ENCODE peak calls at places on chromosome 1, in seven cellular contexts. One of them, this sample, is unnamed.
A peak's percentile ranks its signal among the peaks of the same experiment; 100 is the strongest.

GRCh38 chr1:156193208-156193487 is 756 bp upstream of the SLC25A44 start:
- DNase-seq in BJ: no peak
- DNase-seq in astrocyte of the spinal cord: no peak
- DNase-seq in fibroblast of mammary gland: peak; percentile 2
- DNase-seq in left ventricle myocardium inferior: no peak
- DNase-seq in fibroblast of lung: no peak
- DNase-seq in heart left ventricle: no peak
- DNase-seq in this sample: no peak

GRCh38 chr1:205913451-205914204 is 29.6 kb downstream of the SLC26A9 start:
- DNase-seq in BJ: no peak
- DNase-seq in astrocyte of the spinal cord: no peak
- DNase-seq in fibroblast of mammary gland: peak; percentile 11
- DNase-seq in left ventricle myocardium inferior: peak; percentile 75
- DNase-seq in fibroblast of lung: peak; percentile 11
- DNase-seq in heart left ventricle: peak; percentile 86
- DNase-seq in this sample: no peak

GRCh38 chr1:244970236-244970652 is 105.9 kb upstream of the HNRNPU start:
- DNase-seq in BJ: no peak
- DNase-seq in astrocyte of the spinal cord: peak; percentile 85
- DNase-seq in fibroblast of mammary gland: peak; percentile 73
- DNase-seq in left ventricle myocardium inferior: peak; percentile 81
- DNase-seq in fibroblast of lung: peak; percentile 79
- DNase-seq in heart left ventricle: peak; percentile 82
- DNase-seq in this sample: no peak

GRCh38 chr1:246597340-246597739 is 31.1 kb downstream of the CNST start:
- DNase-seq in BJ: peak; percentile 63
- DNase-seq in astrocyte of the spinal cord: peak; percentile 85
- DNase-seq in fibroblast of mammary gland: peak; percentile 91
- DNase-seq in left ventricle myocardium inferior: peak; percentile 50
- DNase-seq in fibroblast of lung: peak; percentile 94
- DNase-seq in heart left ventricle: peak; percentile 82
- DNase-seq in this sample: no peak

GRCh38 chr1:7755448-7755847 is 15.6 kb upstream of the VAMP3 start:
- DNase-seq in BJ: no peak
- DNase-seq in astrocyte of the spinal cord: no peak
- DNase-seq in fibroblast of mammary gland: peak; percentile 10
- DNase-seq in left ventricle myocardium inferior: no peak
- DNase-seq in fibroblast of lung: peak; percentile 6
- DNase-seq in heart left ventricle: no peak
- DNase-seq in this sample: no peak

GRCh38 chr1:113538225-113538624 is 147.9 kb downstream of the MAGI3 start:
- DNase-seq in BJ: no peak
- DNase-seq in astrocyte of the spinal cord: peak; percentile 28
- DNase-seq in fibroblast of mammary gland: peak; percentile 76
- DNase-seq in left ventricle myocardium inferior: no peak
- DNase-seq in fibroblast of lung: no peak
- DNase-seq in heart left ventricle: no peak
- DNase-seq in this sample: no peak

GRCh38 chr1:19661721-19662228 is 2.9 kb upstream of the HTR6 start:
- DNase-seq in BJ: no peak
- DNase-seq in astrocyte of the spinal cord: peak; percentile 66
- DNase-seq in fibroblast of mammary gland: peak; percentile 59
- DNase-seq in left ventricle myocardium inferior: no peak
- DNase-seq in fibroblast of lung: peak; percentile 68
- DNase-seq in heart left ventricle: no peak
- DNase-seq in this sample: no peak

GRCh38 chr1:214354440-214355148 is 73.6 kb downstream of the SMYD2 start:
- DNase-seq in BJ: no peak
- DNase-seq in astrocyte of the spinal cord: no peak
- DNase-seq in fibroblast of mammary gland: peak; percentile 10
- DNase-seq in left ventricle myocardium inferior: no peak
- DNase-seq in fibroblast of lung: no peak
- DNase-seq in heart left ventricle: no peak
- DNase-seq in this sample: no peak

GRCh38 chr1:179145521-179145920 is 63.7 kb downstream of the TOR3A start:
- DNase-seq in BJ: no peak
- DNase-seq in astrocyte of the spinal cord: no peak
- DNase-seq in fibroblast of mammary gland: no peak
- DNase-seq in left ventricle myocardium inferior: no peak
- DNase-seq in fibroblast of lung: no peak
- DNase-seq in heart left ventricle: no peak
- DNase-seq in this sample: no peak

GRCh38 chr1:62076286-62076685 is 118.4 kb upstream of the L1TD1 start:
- DNase-seq in BJ: no peak
- DNase-seq in astrocyte of the spinal cord: peak; percentile 81
- DNase-seq in fibroblast of mammary gland: peak; percentile 88
- DNase-seq in left ventricle myocardium inferior: no peak
- DNase-seq in fibroblast of lung: peak; percentile 92
- DNase-seq in heart left ventricle: no peak
- DNase-seq in this sample: peak; percentile 49

GRCh38 chr1:39540504-39541031 is 36.0 kb downstream of the PABPC4 start:
- DNase-seq in BJ: no peak
- DNase-seq in astrocyte of the spinal cord: peak; percentile 22
- DNase-seq in fibroblast of mammary gland: peak; percentile 88
- DNase-seq in left ventricle myocardium inferior: peak; percentile 76
- DNase-seq in fibroblast of lung: peak; percentile 91
- DNase-seq in heart left ventricle: peak; percentile 86
- DNase-seq in this sample: no peak

GRCh38 chr1:67429011-67429527 is 1.1 kb downstream of the SERBP1 start:
- DNase-seq in BJ: no peak
- DNase-seq in astrocyte of the spinal cord: no peak
- DNase-seq in fibroblast of mammary gland: peak; percentile 25
- DNase-seq in left ventricle myocardium inferior: no peak
- DNase-seq in fibroblast of lung: peak; percentile 21
- DNase-seq in heart left ventricle: no peak
- DNase-seq in this sample: no peak

GRCh38 chr1:215835951-215836350 is 268.8 kb downstream of the KCTD3 start:
- DNase-seq in BJ: no peak
- DNase-seq in astrocyte of the spinal cord: peak; percentile 17
- DNase-seq in fibroblast of mammary gland: peak; percentile 92
- DNase-seq in left ventricle myocardium inferior: no peak
- DNase-seq in fibroblast of lung: peak; percentile 79
- DNase-seq in heart left ventricle: no peak
- DNase-seq in this sample: no peak

GRCh38 chr1:95117207-95118018 is at the start of gene TLCD4:
- DNase-seq in BJ: no peak
- DNase-seq in astrocyte of the spinal cord: peak; percentile 30
- DNase-seq in fibroblast of mammary gland: peak; percentile 11
- DNase-seq in left ventricle myocardium inferior: peak; percentile 73
- DNase-seq in fibroblast of lung: peak; percentile 23
- DNase-seq in heart left ventricle: peak; percentile 78
- DNase-seq in this sample: no peak

GRCh38 chr1:15005116-15005515 is 148.4 kb upstream of the TMEM51 start:
- DNase-seq in BJ: no peak
- DNase-seq in astrocyte of the spinal cord: no peak
- DNase-seq in fibroblast of mammary gland: peak; percentile 4
- DNase-seq in left ventricle myocardium inferior: no peak
- DNase-seq in fibroblast of lung: no peak
- DNase-seq in heart left ventricle: no peak
- DNase-seq in this sample: no peak

GRCh38 chr1:154760469-154760933 is 109.6 kb downstream of the KCNN3 start:
- DNase-seq in BJ: no peak
- DNase-seq in astrocyte of the spinal cord: no peak
- DNase-seq in fibroblast of mammary gland: no peak
- DNase-seq in left ventricle myocardium inferior: peak; percentile 60
- DNase-seq in fibroblast of lung: no peak
- DNase-seq in heart left ventricle: peak; percentile 46
- DNase-seq in this sample: no peak

GRCh38 chr1:228336308-228337030 is 70.2 kb downstream of the TRIM11 start:
- DNase-seq in BJ: no peak
- DNase-seq in astrocyte of the spinal cord: no peak
- DNase-seq in fibroblast of mammary gland: peak; percentile 38
- DNase-seq in left ventricle myocardium inferior: peak; percentile 8
- DNase-seq in fibroblast of lung: no peak
- DNase-seq in heart left ventricle: peak; percentile 22
- DNase-seq in this sample: no peak

GRCh38 chr1:187624812-187625542 is 796.2 kb downstream of the PLA2G4A start:
- DNase-seq in BJ: no peak
- DNase-seq in astrocyte of the spinal cord: no peak
- DNase-seq in fibroblast of mammary gland: peak; percentile 10
- DNase-seq in left ventricle myocardium inferior: no peak
- DNase-seq in fibroblast of lung: peak; percentile 58
- DNase-seq in heart left ventricle: no peak
- DNase-seq in this sample: no peak

GRCh38 chr1:69315823-69316222 is 251.9 kb upstream of the LRRC7 start:
- DNase-seq in BJ: no peak
- DNase-seq in astrocyte of the spinal cord: no peak
- DNase-seq in fibroblast of mammary gland: no peak
- DNase-seq in left ventricle myocardium inferior: no peak
- DNase-seq in fibroblast of lung: no peak
- DNase-seq in heart left ventricle: no peak
- DNase-seq in this sample: no peak

GRCh38 chr1:202684716-202685115 is 25.5 kb downstream of the SYT2 start:
- DNase-seq in BJ: no peak
- DNase-seq in astrocyte of the spinal cord: no peak
- DNase-seq in fibroblast of mammary gland: no peak
- DNase-seq in left ventricle myocardium inferior: no peak
- DNase-seq in fibroblast of lung: no peak
- DNase-seq in heart left ventricle: no peak
- DNase-seq in this sample: no peak
- H3K4me3 ChIP-seq in BJ: no peak overlapping the region
- H3K4me3 ChIP-seq in astrocyte of the spinal cord: no peak overlapping the region
- H3K4me3 ChIP-seq in fibroblast of mammary gland: no peak overlapping the region
- H3K4me3 ChIP-seq in left ventricle myocardium inferior: no peak overlapping the region
- H3K4me3 ChIP-seq in fibroblast of lung: no peak overlapping the region
- H3K4me3 ChIP-seq in heart left ventricle: no peak overlapping the region
- H3K4me3 ChIP-seq in this sample: no peak overlapping the region

GRCh38 chr1:22502167-22502566 is 50.5 kb downstream of the ZBTB40 start:
- DNase-seq in BJ: no peak
- DNase-seq in astrocyte of the spinal cord: no peak
- DNase-seq in fibroblast of mammary gland: no peak
- DNase-seq in left ventricle myocardium inferior: no peak
- DNase-seq in fibroblast of lung: no peak
- DNase-seq in heart left ventricle: no peak
- DNase-seq in this sample: no peak

GRCh38 chr1:22496536-22497160 is 45.0 kb downstream of the ZBTB40 start:
- DNase-seq in BJ: no peak
- DNase-seq in astrocyte of the spinal cord: no peak
- DNase-seq in fibroblast of mammary gland: no peak
- DNase-seq in left ventricle myocardium inferior: no peak
- DNase-seq in fibroblast of lung: no peak
- DNase-seq in heart left ventricle: no peak
- DNase-seq in this sample: no peak

GRCh38 chr1:22503721-22504410 is 52.2 kb downstream of the ZBTB40 start:
- DNase-seq in BJ: peak; percentile 48
- DNase-seq in astrocyte of the spinal cord: peak; percentile 45
- DNase-seq in fibroblast of mammary gland: no peak
- DNase-seq in left ventricle myocardium inferior: no peak
- DNase-seq in fibroblast of lung: peak; percentile 25
- DNase-seq in heart left ventricle: no peak
- DNase-seq in this sample: no peak

GRCh38 chr1:22500476-22500875 is 48.8 kb downstream of the ZBTB40 start:
- DNase-seq in BJ: peak; percentile 7
- DNase-seq in astrocyte of the spinal cord: peak; percentile 68
- DNase-seq in fibroblast of mammary gland: peak; percentile 46
- DNase-seq in left ventricle myocardium inferior: no peak
- DNase-seq in fibroblast of lung: peak; percentile 80
- DNase-seq in heart left ventricle: peak; percentile 43
- DNase-seq in this sample: peak; percentile 59

DNA sequence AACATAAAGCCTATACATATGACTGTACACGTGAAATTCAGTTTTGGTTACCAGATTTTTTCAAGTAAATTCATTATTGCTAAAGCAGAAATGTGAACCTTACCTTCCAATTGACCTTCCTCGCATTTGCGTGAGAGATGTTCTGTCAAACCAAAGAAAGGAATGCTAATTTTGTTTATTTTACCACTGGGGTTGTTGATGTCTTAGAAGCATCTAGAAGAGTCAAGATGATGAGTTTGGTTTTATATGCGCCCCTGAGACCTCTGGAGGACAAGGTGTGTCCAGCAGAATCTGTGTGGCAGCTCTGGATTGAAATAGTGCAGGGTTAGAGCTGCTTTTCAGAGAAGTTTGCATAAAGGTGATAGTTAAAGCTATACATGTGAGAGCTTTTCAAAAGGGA is 48.4 kb downstream of the ZBTB40 start:
- DNase-seq in BJ: no peak
- DNase-seq in astrocyte of the spinal cord: peak; percentile 29
- DNase-seq in fibroblast of mammary gland: no peak
- DNase-seq in left ventricle myocardium inferior: no peak
- DNase-seq in fibroblast of lung: no peak
- DNase-seq in heart left ventricle: no peak
- DNase-seq in this sample: no peak
- TF ChIP-seq CTCF in BJ: no peak
- TF ChIP-seq CTCF in astrocyte of the spinal cord: no peak
- TF ChIP-seq CTCF in fibroblast of mammary gland: no peak
- TF ChIP-seq CTCF in left ventricle myocardium inferior: no peak
- TF ChIP-seq CTCF in fibroblast of lung: no peak
- TF ChIP-seq CTCF in heart left ventricle: no peak
- TF ChIP-seq CTCF in this sample: no peak

GRCh38 chr1:2070800-2071530 is 20.8 kb downstream of the PRKCZ start:
- DNase-seq in BJ: no peak
- DNase-seq in astrocyte of the spinal cord: no peak
- DNase-seq in fibroblast of mammary gland: no peak
- DNase-seq in left ventricle myocardium inferior: no peak
- DNase-seq in fibroblast of lung: no peak
- DNase-seq in heart left ventricle: peak; percentile 28
- DNase-seq in this sample: no peak

GRCh38 chr1:2073382-2074230 is 23.4 kb downstream of the PRKCZ start:
- DNase-seq in BJ: no peak
- DNase-seq in astrocyte of the spinal cord: peak; percentile 51
- DNase-seq in fibroblast of mammary gland: peak; percentile 68
- DNase-seq in left ventricle myocardium inferior: no peak
- DNase-seq in fibroblast of lung: peak; percentile 39
- DNase-seq in heart left ventricle: peak; percentile 19
- DNase-seq in this sample: no peak

GRCh38 chr1:2072891-2073290 is 22.7 kb downstream of the PRKCZ start:
- DNase-seq in BJ: no peak
- DNase-seq in astrocyte of the spinal cord: no peak
- DNase-seq in fibroblast of mammary gland: no peak
- DNase-seq in left ventricle myocardium inferior: no peak
- DNase-seq in fibroblast of lung: no peak
- DNase-seq in heart left ventricle: peak; percentile 8
- DNase-seq in this sample: no peak

GRCh38 chr1:2074316-2074855 is 24.2 kb downstream of the PRKCZ start:
- DNase-seq in BJ: no peak
- DNase-seq in astrocyte of the spinal cord: no peak
- DNase-seq in fibroblast of mammary gland: no peak
- DNase-seq in left ventricle myocardium inferior: no peak
- DNase-seq in fibroblast of lung: no peak
- DNase-seq in heart left ventricle: peak; percentile 14
- DNase-seq in this sample: no peak

GRCh38 chr1:2072109-2072806 is 22.0 kb downstream of the PRKCZ start:
- DNase-seq in BJ: no peak
- DNase-seq in astrocyte of the spinal cord: no peak
- DNase-seq in fibroblast of mammary gland: no peak
- DNase-seq in left ventricle myocardium inferior: no peak
- DNase-seq in fibroblast of lung: no peak
- DNase-seq in heart left ventricle: peak; percentile 17
- DNase-seq in this sample: no peak
- H3K4me3 ChIP-seq in BJ: no peak overlapping the region
- H3K4me3 ChIP-seq in astrocyte of the spinal cord: no peak overlapping the region
- H3K4me3 ChIP-seq in fibroblast of mammary gland: no peak overlapping the region
- H3K4me3 ChIP-seq in left ventricle myocardium inferior: no peak overlapping the region
- H3K4me3 ChIP-seq in fibroblast of lung: no peak overlapping the region
- H3K4me3 ChIP-seq in heart left ventricle: no peak overlapping the region
- H3K4me3 ChIP-seq in this sample: no peak overlapping the region

DNA sequence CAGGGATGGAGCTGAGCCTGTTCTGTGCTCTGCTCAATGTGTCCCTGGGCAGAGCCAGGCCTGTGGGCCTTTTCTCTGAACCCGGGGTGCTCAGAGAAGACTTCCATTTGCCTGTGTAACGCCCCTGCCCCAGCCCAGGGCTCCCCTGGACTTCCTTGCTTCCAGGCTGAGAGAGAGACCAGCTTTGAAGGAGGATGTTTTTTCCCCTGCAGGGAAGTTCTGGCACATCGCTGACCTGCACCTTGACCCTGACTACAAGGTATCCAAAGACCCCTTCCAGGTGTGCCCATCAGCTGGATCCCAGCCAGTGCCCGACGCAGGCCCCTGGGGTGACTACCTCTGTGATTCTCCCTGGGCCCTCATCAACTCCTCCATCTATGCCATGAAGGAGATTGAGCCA is 10.2 kb downstream of the SMPDL3B start:
- DNase-seq in BJ: no peak
- DNase-seq in astrocyte of the spinal cord: no peak
- DNase-seq in fibroblast of mammary gland: no peak
- DNase-seq in left ventricle myocardium inferior: no peak
- DNase-seq in fibroblast of lung: no peak
- DNase-seq in heart left ventricle: no peak
- DNase-seq in this sample: no peak
- TF ChIP-seq CTCF in BJ: no peak
- TF ChIP-seq CTCF in astrocyte of the spinal cord: no peak
- TF ChIP-seq CTCF in fibroblast of mammary gland: no peak
- TF ChIP-seq CTCF in left ventricle myocardium inferior: no peak
- TF ChIP-seq CTCF in fibroblast of lung: no peak
- TF ChIP-seq CTCF in heart left ventricle: no peak
- TF ChIP-seq CTCF in this sample: no peak

This sample was measured in kidney epithelial cell.